ENCODE peak calls at places on chromosomes 4 and X, in four cellular contexts. One of them, this sample, is unnamed.

GRCh38 chrX:109475174-109475891 is 6.6 kb downstream of the GUCY2F start:
- DNase-seq in cardiac muscle cell: peak; percentile 77
- DNase-seq in PC-9: no peak
- DNase-seq in lung: peak; percentile 44
- DNase-seq in this sample: no peak

GRCh38 chr4:106347167-106347566 is 21.4 kb downstream of the GIMD1 start:
- DNase-seq in cardiac muscle cell: no peak
- DNase-seq in PC-9: no peak
- DNase-seq in lung: no peak
- DNase-seq in this sample: no peak

GRCh38 chr4:47038263-47038662 is 6.9 kb downstream of the GABRB1 start:
- DNase-seq in cardiac muscle cell: no peak
- DNase-seq in PC-9: no peak
- DNase-seq in lung: no peak
- DNase-seq in this sample: no peak

GRCh38 chr4:40194602-40195161 is 2.1 kb upstream of the RHOH start:
- DNase-seq in cardiac muscle cell: no peak
- DNase-seq in PC-9: no peak
- DNase-seq in lung: no peak
- DNase-seq in this sample: no peak

GRCh38 chr4:112296949-112297483 is at the start of gene ALPK1:
- DNase-seq in cardiac muscle cell: no peak
- DNase-seq in PC-9: peak; percentile 87
- DNase-seq in lung: no peak
- DNase-seq in this sample: no peak

GRCh38 chr4:145939856-145940255 is 1.2 kb upstream of the ZNF827 start:
- DNase-seq in cardiac muscle cell: no peak
- DNase-seq in PC-9: peak; percentile 58
- DNase-seq in lung: no peak
- DNase-seq in this sample: no peak

GRCh38 chr4:76504613-76505465 is 69.8 kb downstream of the SHROOM3 start:
- DNase-seq in cardiac muscle cell: peak; percentile 64
- DNase-seq in PC-9: no peak
- DNase-seq in lung: no peak
- DNase-seq in this sample: no peak

GRCh38 chr4:83731609-83732008 is 195.7 kb downstream of the GPAT3 start:
- DNase-seq in cardiac muscle cell: no peak
- DNase-seq in PC-9: no peak
- DNase-seq in lung: no peak
- DNase-seq in this sample: no peak

GRCh38 chr4:123741906-123742305 is 345.3 kb downstream of the SPRY1 start:
- DNase-seq in cardiac muscle cell: no peak
- DNase-seq in PC-9: peak; percentile 21
- DNase-seq in lung: no peak
- DNase-seq in this sample: no peak

GRCh38 chrX:154541896-154542722 is 4.5 kb downstream of the G6PD start:
- DNase-seq in cardiac muscle cell: no peak
- DNase-seq in PC-9: peak; percentile 93
- DNase-seq in lung: peak; percentile 79
- DNase-seq in this sample: no peak

GRCh38 chr4:52376107-52376704 is 282.9 kb downstream of the USP46 start:
- DNase-seq in cardiac muscle cell: peak; percentile 73
- DNase-seq in PC-9: no peak
- DNase-seq in lung: no peak
- DNase-seq in this sample: no peak

GRCh38 chr4:169345207-169345788 is 74.5 kb upstream of the SH3RF1 start:
- DNase-seq in cardiac muscle cell: no peak
- DNase-seq in PC-9: peak; percentile 70
- DNase-seq in lung: no peak
- DNase-seq in this sample: no peak

GRCh38 chr4:128737098-128737513 is 72.4 kb upstream of the JADE1 start:
- DNase-seq in cardiac muscle cell: no peak
- DNase-seq in PC-9: no peak
- DNase-seq in lung: no peak
- DNase-seq in this sample: no peak

GRCh38 chrX:46208225-46208854 is 336.9 kb downstream of the ZNF674 start:
- DNase-seq in cardiac muscle cell: no peak
- DNase-seq in PC-9: peak; percentile 83
- DNase-seq in lung: no peak
- DNase-seq in this sample: no peak

GRCh38 chrX:9352683-9353430 is 112.0 kb upstream of the TBL1X start:
- DNase-seq in cardiac muscle cell: no peak
- DNase-seq in PC-9: peak; percentile 49
- DNase-seq in lung: peak; percentile 51
- DNase-seq in this sample: no peak

GRCh38 chr4:173490817-173491518 is 39.1 kb downstream of the HAND2 start:
- DNase-seq in cardiac muscle cell: no peak
- DNase-seq in PC-9: no peak
- DNase-seq in lung: no peak
- DNase-seq in this sample: no peak

GRCh38 chr4:186761281-186761897 is 37.7 kb upstream of the FAT1 start:
- DNase-seq in cardiac muscle cell: no peak
- DNase-seq in PC-9: no peak
- DNase-seq in lung: no peak
- DNase-seq in this sample: no peak

GRCh38 chr4:66633472-66633871 is 911.8 kb downstream of the CENPC start:
- DNase-seq in cardiac muscle cell: no peak
- DNase-seq in PC-9: no peak
- DNase-seq in lung: no peak
- DNase-seq in this sample: no peak

GRCh38 chr4:54961357-54961975 is 163.9 kb downstream of the KDR start:
- DNase-seq in cardiac muscle cell: peak; percentile 20
- DNase-seq in PC-9: no peak
- DNase-seq in lung: no peak
- DNase-seq in this sample: no peak

GRCh38 chr4:2924765-2925301 is 38.4 kb downstream of the NOP14 start:
- DNase-seq in cardiac muscle cell: no peak
- DNase-seq in PC-9: no peak
- DNase-seq in lung: no peak
- DNase-seq in this sample: no peak

GRCh38 chr4:84069119-84069518 is 430.0 kb downstream of the NKX6-1 start:
- DNase-seq in cardiac muscle cell: no peak
- DNase-seq in PC-9: no peak
- DNase-seq in lung: no peak
- DNase-seq in this sample: no peak

GRCh38 chr4:108240356-108240755 is 71.6 kb upstream of the LEF1 start:
- DNase-seq in cardiac muscle cell: no peak
- DNase-seq in PC-9: no peak
- DNase-seq in lung: no peak
- DNase-seq in this sample: no peak

GRCh38 chr4:79852305-79852730 is 220.7 kb downstream of the ANTXR2 start:
- DNase-seq in cardiac muscle cell: no peak
- DNase-seq in PC-9: no peak
- DNase-seq in lung: peak; percentile 29
- DNase-seq in this sample: no peak

GRCh38 chr4:140996757-140997156 is 136.5 kb downstream of the RNF150 start:
- DNase-seq in cardiac muscle cell: no peak
- DNase-seq in PC-9: no peak
- DNase-seq in lung: no peak
- DNase-seq in this sample: no peak

GRCh38 chrX:153370293-153371055 is 30.7 kb downstream of the PNMA6E start:
- DNase-seq in cardiac muscle cell: no peak
- DNase-seq in PC-9: no peak
- DNase-seq in lung: no peak
- DNase-seq in this sample: peak; percentile 28

GRCh38 chrX:133415276-133416105 is at the start of gene GPC4:
- DNase-seq in cardiac muscle cell: peak; percentile 89
- DNase-seq in PC-9: no peak
- DNase-seq in lung: peak; percentile 67
- DNase-seq in this sample: no peak

GRCh38 chr4:8738471-8738931 is 133.1 kb downstream of the HMX1 start:
- DNase-seq in cardiac muscle cell: no peak
- DNase-seq in PC-9: no peak
- DNase-seq in lung: no peak
- DNase-seq in this sample: peak; percentile 95

GRCh38 chr4:147768113-147768512 is 36.2 kb downstream of the ARHGAP10 start:
- DNase-seq in cardiac muscle cell: no peak
- DNase-seq in PC-9: peak; percentile 46
- DNase-seq in lung: no peak
- DNase-seq in this sample: no peak

GRCh38 chrX:20412871-20413486 is 146.3 kb upstream of the RPS6KA3 start:
- DNase-seq in cardiac muscle cell: no peak
- DNase-seq in PC-9: no peak
- DNase-seq in lung: peak; percentile 39
- DNase-seq in this sample: no peak

GRCh38 chrX:108177321-108177990 is 85.9 kb downstream of the ATG4A start:
- DNase-seq in cardiac muscle cell: no peak
- DNase-seq in PC-9: no peak
- DNase-seq in lung: no peak
- DNase-seq in this sample: no peak

GRCh38 chrX:29478336-29479069 is 736.9 kb upstream of the MAGEB2 start:
- DNase-seq in cardiac muscle cell: peak; percentile 58
- DNase-seq in PC-9: no peak
- DNase-seq in lung: no peak
- DNase-seq in this sample: no peak

GRCh38 chr4:141388483-141388882 is 167.8 kb downstream of the ZNF330 start:
- DNase-seq in cardiac muscle cell: no peak
- DNase-seq in PC-9: no peak
- DNase-seq in lung: no peak
- DNase-seq in this sample: no peak

GRCh38 chr4:139736661-139737060 is 71.0 kb downstream of the MGST2 start:
- DNase-seq in cardiac muscle cell: no peak
- DNase-seq in PC-9: no peak
- DNase-seq in lung: no peak
- DNase-seq in this sample: no peak

GRCh38 chr4:7857238-7857701 is 82.4 kb downstream of the AFAP1 start:
- DNase-seq in cardiac muscle cell: peak; percentile 4
- DNase-seq in PC-9: no peak
- DNase-seq in lung: no peak
- DNase-seq in this sample: no peak

GRCh38 chr4:40363382-40363920 is 28.3 kb downstream of the CHRNA9 start:
- DNase-seq in cardiac muscle cell: peak; percentile 50
- DNase-seq in PC-9: peak; percentile 97
- DNase-seq in lung: peak; percentile 54
- DNase-seq in this sample: no peak

GRCh38 chr4:37835031-37835430 is 8.5 kb downstream of the PGM2 start:
- DNase-seq in cardiac muscle cell: no peak
- DNase-seq in PC-9: no peak
- DNase-seq in lung: no peak
- DNase-seq in this sample: no peak
- H3K4me1 ChIP-seq in cardiac muscle cell: no peaks in the 10 kb centered on the region
- H3K4me1 ChIP-seq in PC-9: no peaks in the 10 kb centered on the region
- H3K4me1 ChIP-seq in lung: peaks cover 8% of the 10 kb centered on the region
- H3K4me1 ChIP-seq in this sample: peaks cover 8% of the 10 kb centered on the region

GRCh38 chrX:65600106-65600505 is 65.5 kb upstream of the LAS1L start:
- DNase-seq in cardiac muscle cell: no peak
- DNase-seq in PC-9: no peak
- DNase-seq in lung: peak; percentile 7
- DNase-seq in this sample: no peak

GRCh38 chrX:65598559-65599147 is 64.1 kb upstream of the LAS1L start:
- DNase-seq in cardiac muscle cell: no peak
- DNase-seq in PC-9: no peak
- DNase-seq in lung: no peak
- DNase-seq in this sample: no peak

GRCh38 chrX:65591206-65591605 is 56.6 kb upstream of the LAS1L start:
- DNase-seq in cardiac muscle cell: no peak
- DNase-seq in PC-9: no peak
- DNase-seq in lung: no peak
- DNase-seq in this sample: no peak

GRCh38 chrX:65596270-65596669 is 61.7 kb upstream of the LAS1L start:
- DNase-seq in cardiac muscle cell: no peak
- DNase-seq in PC-9: no peak
- DNase-seq in lung: no peak
- DNase-seq in this sample: no peak

GRCh38 chrX:65595460-65595876 is 60.9 kb upstream of the LAS1L start:
- DNase-seq in cardiac muscle cell: peak; percentile 94
- DNase-seq in PC-9: peak; percentile 67
- DNase-seq in lung: peak; percentile 96
- DNase-seq in this sample: no peak
- TF ChIP-seq CTCF in cardiac muscle cell: peak; percentile 99
- TF ChIP-seq CTCF in PC-9: peak; percentile 98
- TF ChIP-seq CTCF in lung: peak; percentile 100
- TF ChIP-seq CTCF in this sample: peak; percentile 100

GRCh38 chrX:18354369-18355329 is at the start of gene SCML2:
- DNase-seq in cardiac muscle cell: peak; percentile 61
- DNase-seq in PC-9: no peak
- DNase-seq in lung: no peak
- DNase-seq in this sample: no peak
- H3K27ac ChIP-seq in cardiac muscle cell: no peak within 1 kb of the TSS
- H3K27ac ChIP-seq in PC-9: no peak within 1 kb of the TSS
- H3K27ac ChIP-seq in lung: no peak within 1 kb of the TSS
- H3K27ac ChIP-seq in this sample: no peak within 1 kb of the TSS

GRCh38 chr4:38872620-38873019 is 5.0 kb downstream of the FAM114A1 start:
- DNase-seq in cardiac muscle cell: no peak
- DNase-seq in PC-9: peak; percentile 49
- DNase-seq in lung: no peak
- DNase-seq in this sample: no peak
- H3K4me1 ChIP-seq in cardiac muscle cell: peaks cover 7% of the 10 kb centered on the region
- H3K4me1 ChIP-seq in PC-9: peaks cover 22% of the 10 kb centered on the region
- H3K4me1 ChIP-seq in lung: no peaks in the 10 kb centered on the region
- H3K4me1 ChIP-seq in this sample: peaks cover 63% of the 10 kb centered on the region

This sample was measured in vagina.